ENCODE peak calls at places on chromosome 21, in five cellular contexts. Q, F, O, L and H are unnamed samples.

GRCh38 chr21:44836666-44837471 is 19.0 kb upstream of the SUMO3 start:
- DNase-seq in O (peak), F (no peak), Q (no peak), L (no peak), H (no peak)

GRCh38 chr21:42269382-42269781 is 45.8 kb downstream of the TFF3 start:
- DNase-seq in F (no peak), L (no peak), O (no peak), Q (no peak), H (no peak)

GRCh38 chr21:40681164-40681859 is 165.6 kb downstream of the DSCAM start:
- DNase-seq in Q (no peak), F (no peak), O (no peak), L (no peak), H (no peak)

GRCh38 chr21:31476551-31477120 is 132.6 kb upstream of the TIAM1 start:
- DNase-seq in F (no peak), L (no peak), O (no peak), Q (no peak), H (no peak)

GRCh38 chr21:41370840-41371697 is 9.2 kb downstream of the MX2 start:
- DNase-seq in Q (no peak), L (peak), O (peak), F (no peak), H (no peak)

GRCh38 chr21:16196521-16197208 is 466.9 kb downstream of the USP25 start:
- DNase-seq in Q (no peak), F (no peak), L (no peak), O (no peak), H (no peak)

GRCh38 chr21:29342394-29342957 is 43.8 kb downstream of the BACH1 start:
- DNase-seq in O (no peak), F (no peak), L (peak), Q (no peak), H (peak)

GRCh38 chr21:25980710-25981109 is 189.9 kb downstream of the APP start:
- DNase-seq in Q (no peak), O (no peak), F (no peak), L (no peak), H (no peak)

GRCh38 chr21:16424331-16424749 is 694.6 kb downstream of the USP25 start:
- DNase-seq in F (no peak), L (no peak), O (no peak), Q (no peak), H (no peak)

GRCh38 chr21:31860851-31861250 is 12.0 kb upstream of the HUNK start:
- DNase-seq in L (no peak), F (no peak), O (no peak), Q (no peak), H (no peak)

GRCh38 chr21:22885614-22886013 is 1887.4 kb downstream of the NCAM2 start:
- DNase-seq in F (no peak), Q (no peak), O (no peak), L (no peak), H (no peak)

GRCh38 chr21:26850116-26850643 is 5.0 kb upstream of the ADAMTS1 start:
- DNase-seq in O (no peak), Q (no peak), L (no peak), F (peak), H (peak)

GRCh38 chr21:32276671-32277070 is 2.2 kb downstream of the MIS18A start:
- DNase-seq in F (no peak), Q (no peak), L (no peak), O (no peak), H (no peak)

GRCh38 chr21:34523019-34523418 is 11.0 kb upstream of the KCNE1 start:
- DNase-seq in L (no peak), O (no peak), Q (no peak), F (no peak), H (no peak)
- H3K4me3 ChIP-seq in L (no peak), O (no peak), Q (no peak), F (no peak), H (no peak)

GRCh38 chr21:36692844-36693143 is 6.1 kb upstream of the SIM2 start:
- DNase-seq in L (no peak), O (no peak), F (no peak), Q (no peak), H (no peak)

GRCh38 chr21:36694041-36694515 is 4.8 kb upstream of the SIM2 start:
- DNase-seq in F (no peak), Q (no peak), O (peak), L (no peak), H (no peak)

GRCh38 chr21:36692125-36692843 is 6.6 kb upstream of the SIM2 start:
- DNase-seq in F (no peak), L (no peak), O (peak), Q (no peak), H (no peak)

GRCh38 chr21:36694593-36695282 is 4.2 kb upstream of the SIM2 start:
- DNase-seq in L (no peak), Q (no peak), F (no peak), O (no peak), H (no peak)

GRCh38 chr21:36693144-36694040 is 5.5 kb upstream of the SIM2 start:
- DNase-seq in L (no peak), F (no peak), O (peak), Q (no peak), H (no peak)
- TF ChIP-seq CTCF in L (no peak), F (no peak), O (peak), Q (no peak), H (no peak)

GRCh38 chr21:34362670-34363069 is 1.1 kb upstream of the KCNE2 start:
- DNase-seq in F (no peak), L (peak), O (no peak), Q (no peak), H (no peak)
- H3K4me3 ChIP-seq in F (no peak), L (no peak), O (no peak), Q (no peak), H (no peak)

GRCh38 chr21:17536381-17536780 is 23.5 kb downstream of the CXADR start:
- DNase-seq in F (no peak), L (no peak), O (no peak), Q (no peak), H (no peak)
- TF ChIP-seq CTCF in F (no peak), L (no peak), O (no peak), Q (no peak), H (no peak)

GRCh38 chr21:34846601-34847112 is 177.9 kb downstream of the CLIC6 start:
- DNase-seq in F (no peak), L (no peak), Q (no peak), O (peak), H (no peak)
- H3K4me3 ChIP-seq in F (no peak), L (no peak), Q (no peak), O (no peak), H (no peak)

DNA sequence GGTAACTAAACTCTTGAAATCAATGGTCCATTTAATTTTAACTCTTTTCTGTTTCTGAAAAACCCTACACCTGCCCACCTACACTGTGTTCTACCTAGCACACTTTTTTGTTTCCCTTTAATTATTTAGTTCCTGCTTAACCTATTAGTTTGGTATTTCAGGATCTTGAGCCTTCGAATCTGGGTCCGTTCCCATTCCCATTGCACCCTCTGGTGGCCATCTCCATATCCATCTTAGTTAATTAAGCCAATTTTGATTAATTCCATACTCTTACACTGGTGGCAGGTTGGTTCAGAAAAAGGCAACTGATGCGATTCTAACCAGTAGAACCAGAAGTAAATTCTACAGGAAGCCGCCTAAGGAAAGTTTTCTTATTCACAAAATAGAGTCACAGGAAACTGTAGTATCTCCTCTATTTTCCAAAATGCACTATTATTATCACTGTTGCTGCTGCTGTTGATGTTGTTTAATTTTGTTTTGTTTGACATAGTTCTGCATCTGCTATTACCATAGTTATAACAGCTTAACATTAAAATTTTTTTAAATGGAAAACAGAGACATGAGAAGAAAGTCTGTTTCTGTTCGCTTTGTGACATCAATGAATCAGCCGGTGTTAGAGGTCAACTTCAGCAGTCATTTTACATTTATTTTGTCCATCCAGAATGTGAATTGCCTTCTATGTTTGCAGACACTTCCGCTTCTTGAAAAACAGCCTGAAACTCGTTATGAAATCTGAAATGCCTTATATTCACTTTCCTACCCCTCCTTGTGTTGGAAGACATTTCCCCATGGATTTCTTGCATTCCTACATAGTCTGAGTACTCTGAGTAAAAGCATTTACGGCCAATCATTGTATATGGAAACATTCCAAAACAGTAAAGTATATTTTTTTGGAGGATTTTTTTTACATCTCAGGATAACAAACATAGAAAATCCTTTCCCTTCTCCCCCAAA is 115.5 kb upstream of the NCAM2 start:
- DNase-seq in L (no peak), Q (no peak), F (peak), O (peak), H (peak)
- TF ChIP-seq CTCF in L (peak), Q (no peak), F (peak), O (peak), H (peak)

GRCh38 chr21:38809170-38809878 is 3.6 kb downstream of the ETS2 start:
- DNase-seq in L (no peak), F (peak), Q (no peak), O (no peak), H (no peak)

GRCh38 chr21:38811257-38811656 is 5.5 kb downstream of the ETS2 start:
- DNase-seq in Q (no peak), F (no peak), L (no peak), O (no peak), H (no peak)

GRCh38 chr21:38813143-38813542 is 7.4 kb downstream of the ETS2 start:
- DNase-seq in O (peak), L (no peak), F (no peak), Q (no peak), H (no peak)

GRCh38 chr21:38810034-38810825 is 4.5 kb downstream of the ETS2 start:
- DNase-seq in L (no peak), F (no peak), Q (no peak), O (no peak), H (no peak)

GRCh38 chr21:38810826-38811164 is 5.1 kb downstream of the ETS2 start:
- DNase-seq in L (no peak), Q (no peak), O (no peak), F (no peak), H (no peak)
- H3K4me3 ChIP-seq in L (peak), Q (no peak), O (peak), F (no peak), H (no peak)

DNA sequence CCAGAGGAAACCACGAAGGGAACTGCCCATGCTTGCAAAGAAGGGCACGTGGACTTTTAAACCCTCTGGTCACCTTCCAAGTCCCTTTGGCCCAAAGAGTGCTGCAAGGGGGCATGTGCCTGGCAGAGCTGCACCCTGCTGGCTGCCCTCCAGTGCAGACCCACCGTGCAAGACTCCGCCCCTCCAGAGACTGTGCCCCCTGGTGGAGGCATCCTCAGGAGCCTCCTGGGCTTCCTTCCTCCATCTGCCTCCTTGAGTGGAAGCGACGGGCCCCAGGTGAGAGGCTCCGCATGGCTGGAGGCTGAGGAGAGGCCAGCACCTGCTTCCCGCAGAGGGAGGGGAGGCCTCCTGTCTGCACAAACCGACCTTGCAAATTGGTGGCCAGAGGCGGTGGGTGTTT is 100.7 kb downstream of the CRYAA start:
- DNase-seq in Q (no peak), L (no peak), O (peak), F (peak), H (peak)
- TF ChIP-seq CTCF in Q (no peak), L (no peak), O (peak), F (peak), H (peak)